ENCODE peak calls at places on chromosome 7, in five cellular contexts. One of them, this sample, is unnamed.

GRCh38 chr7:23474098-23474828 is 4.0 kb upstream of the IGF2BP3 start:
- DNase-seq in H1: peak
- DNase-seq in mesenchymal stem cell: peak
- DNase-seq in H9: peak
- DNase-seq in neuronal stem cell: peak
- DNase-seq in this sample: peak

GRCh38 chr7:78510580-78511188 is 712.1 kb downstream of the PHTF2 start:
- DNase-seq in H1: no peak
- DNase-seq in mesenchymal stem cell: peak
- DNase-seq in H9: peak
- DNase-seq in neuronal stem cell: peak
- DNase-seq in this sample: no peak

GRCh38 chr7:29988391-29989256 is 977 bp downstream of the SCRN1 start:
- DNase-seq in H1: peak
- DNase-seq in mesenchymal stem cell: peak
- DNase-seq in H9: peak
- DNase-seq in neuronal stem cell: peak
- DNase-seq in this sample: no peak

GRCh38 chr7:73612598-73613269 is 11.6 kb downstream of the MLXIPL start:
- DNase-seq in H1: no peak
- DNase-seq in mesenchymal stem cell: peak
- DNase-seq in H9: no peak
- DNase-seq in neuronal stem cell: no peak
- DNase-seq in this sample: peak

GRCh38 chr7:74032191-74032490 is 4.2 kb downstream of the ELN start:
- DNase-seq in H1: no peak
- DNase-seq in mesenchymal stem cell: peak
- DNase-seq in H9: no peak
- DNase-seq in neuronal stem cell: no peak
- DNase-seq in this sample: no peak

GRCh38 chr7:749121-749520 is 22.0 kb upstream of the PRKAR1B start:
- DNase-seq in H1: no peak
- DNase-seq in mesenchymal stem cell: no peak
- DNase-seq in H9: no peak
- DNase-seq in neuronal stem cell: no peak
- DNase-seq in this sample: no peak

GRCh38 chr7:156610601-156611000 is 30.0 kb upstream of the RNF32 start:
- DNase-seq in H1: no peak
- DNase-seq in mesenchymal stem cell: no peak
- DNase-seq in H9: no peak
- DNase-seq in neuronal stem cell: no peak
- DNase-seq in this sample: peak

GRCh38 chr7:7979556-7979955 is 11.0 kb downstream of the GLCCI1 start:
- DNase-seq in H1: no peak
- DNase-seq in mesenchymal stem cell: peak
- DNase-seq in H9: no peak
- DNase-seq in neuronal stem cell: no peak
- DNase-seq in this sample: no peak

GRCh38 chr7:130366561-130366960 is 13.7 kb upstream of the CPA1 start:
- DNase-seq in H1: no peak
- DNase-seq in mesenchymal stem cell: peak
- DNase-seq in H9: no peak
- DNase-seq in neuronal stem cell: no peak
- DNase-seq in this sample: no peak

GRCh38 chr7:76346097-76346496 is 12.7 kb downstream of the YWHAG start:
- DNase-seq in H1: no peak
- DNase-seq in mesenchymal stem cell: no peak
- DNase-seq in H9: no peak
- DNase-seq in neuronal stem cell: no peak
- DNase-seq in this sample: peak

GRCh38 chr7:98133181-98133580 is 26.5 kb downstream of the LMTK2 start:
- DNase-seq in H1: no peak
- DNase-seq in mesenchymal stem cell: peak
- DNase-seq in H9: no peak
- DNase-seq in neuronal stem cell: no peak
- DNase-seq in this sample: peak

GRCh38 chr7:351256-351655 is 61.3 kb downstream of the FOXL3 start:
- DNase-seq in H1: no peak
- DNase-seq in mesenchymal stem cell: no peak
- DNase-seq in H9: no peak
- DNase-seq in neuronal stem cell: no peak
- DNase-seq in this sample: no peak

GRCh38 chr7:770786-771185 is 43.7 kb upstream of the PRKAR1B start:
- DNase-seq in H1: no peak
- DNase-seq in mesenchymal stem cell: peak
- DNase-seq in H9: no peak
- DNase-seq in neuronal stem cell: no peak
- DNase-seq in this sample: no peak

GRCh38 chr7:148540041-148540738 is 50.4 kb upstream of the C7orf33 start:
- DNase-seq in H1: no peak
- DNase-seq in mesenchymal stem cell: peak
- DNase-seq in H9: no peak
- DNase-seq in neuronal stem cell: no peak
- DNase-seq in this sample: peak

GRCh38 chr7:52355059-52355458 is 680.4 kb upstream of the POM121L12 start:
- DNase-seq in H1: peak
- DNase-seq in mesenchymal stem cell: no peak
- DNase-seq in H9: peak
- DNase-seq in neuronal stem cell: no peak
- DNase-seq in this sample: no peak

GRCh38 chr7:2639994-2640830 is 8.4 kb downstream of the TTYH3 start:
- DNase-seq in H1: no peak
- DNase-seq in mesenchymal stem cell: no peak
- DNase-seq in H9: no peak
- DNase-seq in neuronal stem cell: no peak
- DNase-seq in this sample: peak

GRCh38 chr7:2478387-2478760 is 2.2 kb upstream of the GRIFIN start:
- DNase-seq in H1: no peak
- DNase-seq in mesenchymal stem cell: no peak
- DNase-seq in H9: peak
- DNase-seq in neuronal stem cell: no peak
- DNase-seq in this sample: no peak

GRCh38 chr7:15015545-15016314 is 113.2 kb upstream of the DGKB start:
- DNase-seq in H1: peak
- DNase-seq in mesenchymal stem cell: peak
- DNase-seq in H9: peak
- DNase-seq in neuronal stem cell: peak
- DNase-seq in this sample: peak

GRCh38 chr7:135620980-135621850 is 41.1 kb upstream of the STMP1 start:
- DNase-seq in H1: no peak
- DNase-seq in mesenchymal stem cell: peak
- DNase-seq in H9: no peak
- DNase-seq in neuronal stem cell: peak
- DNase-seq in this sample: peak

GRCh38 chr7:66187894-66188293 is 17.2 kb upstream of the TPST1 start:
- DNase-seq in H1: no peak
- DNase-seq in mesenchymal stem cell: peak
- DNase-seq in H9: no peak
- DNase-seq in neuronal stem cell: no peak
- DNase-seq in this sample: peak

GRCh38 chr7:11415101-11415500 is 416.9 kb downstream of the THSD7A start:
- DNase-seq in H1: no peak
- DNase-seq in mesenchymal stem cell: no peak
- DNase-seq in H9: no peak
- DNase-seq in neuronal stem cell: no peak
- DNase-seq in this sample: peak

GRCh38 chr7:12557282-12557681 is 13.2 kb upstream of the SCIN start:
- DNase-seq in H1: no peak
- DNase-seq in mesenchymal stem cell: no peak
- DNase-seq in H9: peak
- DNase-seq in neuronal stem cell: no peak
- DNase-seq in this sample: peak

GRCh38 chr7:11792122-11792521 is 39.9 kb downstream of the THSD7A start:
- DNase-seq in H1: no peak
- DNase-seq in mesenchymal stem cell: no peak
- DNase-seq in H9: no peak
- DNase-seq in neuronal stem cell: no peak
- DNase-seq in this sample: no peak

GRCh38 chr7:96187735-96188622 is 133.9 kb downstream of the SLC25A13 start:
- DNase-seq in H1: no peak
- DNase-seq in mesenchymal stem cell: no peak
- DNase-seq in H9: no peak
- DNase-seq in neuronal stem cell: no peak
- DNase-seq in this sample: no peak

DNA sequence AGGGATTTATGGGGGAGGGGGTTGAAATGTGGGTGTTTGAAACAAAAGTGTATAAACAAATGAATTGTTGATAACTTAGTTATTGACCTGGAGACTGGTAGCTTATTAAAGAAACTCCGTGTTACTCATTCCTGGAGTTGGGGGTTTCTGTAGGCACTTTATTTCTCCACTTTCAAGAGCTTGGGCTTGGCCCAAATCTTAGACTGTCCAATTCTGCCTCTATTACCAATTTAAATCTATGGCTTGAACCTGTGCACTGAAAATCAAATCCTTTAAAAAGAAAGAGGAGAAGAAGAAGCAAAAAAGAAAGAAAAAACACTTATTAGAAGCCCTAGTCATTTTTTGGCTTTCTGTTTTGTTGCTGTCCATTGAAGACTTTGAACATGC is 2.7 kb downstream of the HOXA2 start:
- DNase-seq in H1: no peak
- DNase-seq in mesenchymal stem cell: no peak
- DNase-seq in H9: no peak
- DNase-seq in neuronal stem cell: no peak
- DNase-seq in this sample: no peak
- H3K9ac ChIP-seq in H1: no peak
- H3K9ac ChIP-seq in mesenchymal stem cell: peak
- H3K9ac ChIP-seq in H9: no peak
- H3K9ac ChIP-seq in neuronal stem cell: no peak
- H3K9ac ChIP-seq in this sample: no peak

DNA sequence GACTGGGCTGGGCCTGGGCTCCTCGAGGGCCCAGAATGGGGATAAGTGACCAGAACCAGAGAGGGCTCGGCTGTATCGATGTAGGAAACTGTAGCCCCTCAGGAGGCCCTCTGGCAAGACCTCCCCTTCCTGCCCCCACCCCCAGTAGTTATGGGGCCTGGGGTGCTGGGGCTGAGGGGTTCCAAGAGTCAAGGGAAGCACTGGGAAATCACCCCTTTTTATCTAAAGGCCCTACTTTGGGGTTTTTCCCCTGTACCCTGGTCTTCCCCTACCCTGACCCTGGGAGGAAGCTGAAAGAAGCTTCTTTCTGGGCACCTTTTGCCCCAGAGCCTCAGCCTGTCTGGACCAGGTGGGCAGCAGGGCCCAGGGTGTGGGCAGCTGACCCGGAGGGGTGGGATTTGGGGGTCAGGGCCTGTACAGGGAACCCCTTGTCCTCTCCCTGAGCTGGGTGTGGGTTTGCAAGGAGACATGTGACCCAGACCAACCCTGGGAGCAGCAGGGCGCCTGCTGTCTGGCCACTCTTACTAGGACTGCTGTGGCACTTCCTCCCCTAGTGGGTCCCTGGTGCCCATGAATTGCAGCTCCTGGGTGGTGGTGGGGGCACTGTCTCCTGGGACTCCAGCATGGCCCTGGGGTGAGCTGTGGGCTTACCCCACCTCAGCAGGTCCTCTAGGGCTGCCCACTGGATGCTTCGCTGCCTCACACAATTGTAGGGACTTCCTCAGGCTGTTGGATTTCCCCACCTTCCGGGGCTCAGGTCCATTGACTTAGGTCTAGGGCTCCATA is 1.5 kb downstream of the IRF5 start:
- DNase-seq in H1: no peak
- DNase-seq in mesenchymal stem cell: no peak
- DNase-seq in H9: no peak
- DNase-seq in neuronal stem cell: no peak
- DNase-seq in this sample: no peak
- H2BK12ac ChIP-seq in H1: no peak
- H2BK12ac ChIP-seq in mesenchymal stem cell: no peak
- H2BK12ac ChIP-seq in H9: no peak
- H2BK12ac ChIP-seq in neuronal stem cell: peak
- H2BK12ac ChIP-seq in this sample: no peak

DNA sequence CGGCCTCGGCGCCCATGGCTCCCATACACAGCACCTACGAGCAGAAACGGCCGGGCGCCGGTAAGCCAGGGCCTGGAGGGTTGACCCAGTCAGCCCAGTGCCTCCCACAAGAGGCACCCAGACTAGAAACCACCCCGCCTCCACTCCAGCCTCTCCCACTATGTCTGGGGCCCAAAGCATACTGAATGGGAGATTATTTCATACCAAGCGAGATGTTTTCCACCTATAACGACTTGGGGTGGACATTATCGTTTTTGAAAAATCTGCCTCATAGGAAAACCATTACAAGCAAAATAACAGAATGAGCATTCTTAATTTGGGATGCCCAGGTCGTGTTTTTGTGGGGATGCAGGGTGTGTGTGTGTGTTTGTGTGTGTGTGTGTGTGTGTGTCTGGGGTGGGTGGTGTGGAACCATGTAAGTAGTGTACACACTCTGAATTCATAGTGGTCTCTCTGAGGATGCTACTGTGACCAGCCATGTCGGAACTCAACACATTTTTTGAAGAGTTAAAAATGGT is 1.6 kb downstream of the HOXA6 start:
- DNase-seq in H1: no peak
- DNase-seq in mesenchymal stem cell: no peak
- DNase-seq in H9: no peak
- DNase-seq in neuronal stem cell: no peak
- DNase-seq in this sample: no peak
- H4K91ac ChIP-seq in H1: no peak
- H4K91ac ChIP-seq in mesenchymal stem cell: no peak
- H4K91ac ChIP-seq in H9: no peak
- H4K91ac ChIP-seq in neuronal stem cell: no peak
- H4K91ac ChIP-seq in this sample: no peak

GRCh38 chr7:104054362-104054761 is 64.9 kb upstream of the RELN start:
- DNase-seq in H1: no peak
- DNase-seq in mesenchymal stem cell: no peak
- DNase-seq in H9: no peak
- DNase-seq in neuronal stem cell: no peak
- DNase-seq in this sample: no peak

GRCh38 chr7:104064969-104065387 is 75.5 kb upstream of the RELN start:
- DNase-seq in H1: no peak
- DNase-seq in mesenchymal stem cell: no peak
- DNase-seq in H9: no peak
- DNase-seq in neuronal stem cell: no peak
- DNase-seq in this sample: no peak

GRCh38 chr7:104061652-104062051 is 72.2 kb upstream of the RELN start:
- DNase-seq in H1: no peak
- DNase-seq in mesenchymal stem cell: no peak
- DNase-seq in H9: no peak
- DNase-seq in neuronal stem cell: no peak
- DNase-seq in this sample: no peak

DNA sequence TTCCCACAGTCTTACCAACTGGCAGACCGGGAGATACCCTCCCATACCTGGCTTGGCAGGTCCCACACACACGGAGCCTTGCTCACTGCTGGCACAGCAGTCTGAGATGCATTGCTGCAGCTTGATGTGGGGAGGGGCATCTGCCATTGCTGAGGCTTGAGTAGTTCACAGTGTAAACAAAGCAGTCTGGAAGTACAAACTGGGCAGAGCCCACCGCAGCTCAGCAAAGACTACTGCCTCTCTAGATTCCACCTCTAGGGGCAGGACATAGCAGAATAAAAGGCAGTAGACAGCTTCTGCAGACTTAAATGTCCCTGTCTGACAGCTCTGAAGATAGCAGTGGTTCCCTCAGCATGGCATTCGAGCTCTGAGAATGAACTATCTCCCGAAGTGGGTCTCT is 69.6 kb upstream of the RELN start:
- DNase-seq in H1: no peak
- DNase-seq in mesenchymal stem cell: no peak
- DNase-seq in H9: no peak
- DNase-seq in neuronal stem cell: no peak
- DNase-seq in this sample: no peak
- H3K9ac ChIP-seq in H1: no peak
- H3K9ac ChIP-seq in mesenchymal stem cell: no peak
- H3K9ac ChIP-seq in H9: no peak
- H3K9ac ChIP-seq in neuronal stem cell: no peak
- H3K9ac ChIP-seq in this sample: no peak

This sample was measured in trophoblast cell.